ENCODE peak calls at places on chromosomes 6 and 20, in ten cellular contexts. Z is naive thymus-derived CD4-positive, alpha-beta T cell; I is stimulated activated naive CD8-positive, alpha-beta T cell treated with anti-CD3 and anti-CD28 coated beads, Interleukin-15, Interleukin-2, amounts not matched to agents 100 U/mL and 50 U/mL, for 24 hours; M is aorta; F is effector memory CD8-positive, alpha-beta T cell; S is Right ventricle myocardium superior; A is right cardiac atrium; R is activated T-cell treated with anti-CD3 and anti-CD28 coated beads, Interleukin-2, amount 50 U/mL, for 4 hours; E is pancreas; K is T-cell. Q is an unnamed sample.

GRCh38 chr20:35878113-35878620 is 76.1 kb downstream of the SCAND1 start:
- ATAC-seq in S (no peak), F (no peak), Z (no peak), K (no peak), M (no peak), R (no peak), A (no peak), E (no peak), I (no peak), Q (no peak)

GRCh38 chr6:42511803-42512422 is 51.9 kb upstream of the UBR2 start:
- ATAC-seq in I (no peak), S (no peak), M (no peak), E (no peak), A (no peak), K (no peak), Z (no peak), F (no peak), R (no peak), Q (peak)

GRCh38 chr6:16090452-16090851 is 38.4 kb upstream of the MYLIP start:
- ATAC-seq in Z (no peak), F (no peak), A (no peak), R (no peak), M (no peak), E (no peak), K (no peak), S (no peak), I (no peak), Q (no peak)

GRCh38 chr20:64136004-64136710 is 28.1 kb upstream of the MYT1 start:
- ATAC-seq in E (no peak), F (no peak), Z (no peak), M (no peak), K (no peak), A (no peak), R (no peak), S (no peak), I (no peak), Q (no peak)

GRCh38 chr6:4910060-4910746 is 93.6 kb downstream of the RPP40 start:
- ATAC-seq in R (no peak), S (no peak), M (no peak), K (no peak), E (peak), Z (no peak), F (no peak), I (no peak), A (no peak), Q (no peak)

GRCh38 chr6:21751608-21752007 is 158.1 kb downstream of the SOX4 start:
- ATAC-seq in M (no peak), Z (no peak), K (no peak), A (no peak), R (peak), I (no peak), E (no peak), S (no peak), F (no peak), Q (no peak)

GRCh38 chr6:145948878-145949613 is 15.1 kb downstream of the SHPRH start:
- ATAC-seq in K (no peak), F (no peak), A (no peak), Z (no peak), M (no peak), I (no peak), E (no peak), R (no peak), S (no peak), Q (no peak)

GRCh38 chr6:160132776-160133338 is 11.2 kb downstream of the SLC22A1 start:
- ATAC-seq in M (no peak), F (no peak), R (no peak), A (no peak), I (no peak), S (no peak), E (no peak), Z (no peak), K (no peak), Q (no peak)

GRCh38 chr20:5923493-5923892 is 26.8 kb downstream of the TRMT6 start:
- ATAC-seq in A (no peak), K (no peak), I (no peak), F (no peak), E (no peak), Z (no peak), M (no peak), S (no peak), R (no peak), Q (no peak)

GRCh38 chr6:126657556-126658129 is 317.7 kb downstream of the CENPW start:
- ATAC-seq in A (no peak), Z (no peak), K (no peak), S (no peak), I (no peak), M (no peak), R (no peak), E (peak), F (no peak), Q (peak)

GRCh38 chr6:7991536-7991935 is 72.7 kb downstream of the BLOC1S5 start:
- ATAC-seq in E (no peak), S (no peak), A (no peak), M (no peak), I (no peak), F (no peak), R (no peak), K (no peak), Z (no peak), Q (no peak)

GRCh38 chr6:73088138-73088813 is 137.0 kb downstream of the KHDC1L start:
- ATAC-seq in F (no peak), E (no peak), S (no peak), K (no peak), R (no peak), A (no peak), I (no peak), M (no peak), Z (no peak), Q (no peak)

GRCh38 chr20:1661542-1662299 is 4.1 kb upstream of the SIRPG start:
- ATAC-seq in F (peak), I (no peak), K (no peak), M (no peak), R (no peak), Z (peak), E (no peak), S (no peak), A (no peak), Q (no peak)

GRCh38 chr6:32947552-32948465 is 5.1 kb downstream of the HLA-DMA start:
- ATAC-seq in A (no peak), S (no peak), K (peak), Z (peak), I (no peak), F (peak), M (no peak), R (no peak), E (peak), Q (peak)

GRCh38 chr20:33686008-33686983 is at the start of gene E2F1:
- ATAC-seq in A (peak), S (peak), E (peak), F (peak), M (peak), Z (peak), I (peak), K (peak), R (peak), Q (peak)

GRCh38 chr6:43355862-43356590 is 13.4 kb downstream of the ZNF318 start:
- ATAC-seq in S (peak), E (peak), A (peak), K (no peak), Z (no peak), F (no peak), R (no peak), M (no peak), I (no peak), Q (peak)

GRCh38 chr6:167815296-167815980 is 11.3 kb upstream of the AFDN start:
- ATAC-seq in R (no peak), F (no peak), I (no peak), A (no peak), M (no peak), E (no peak), S (no peak), Z (no peak), K (no peak), Q (no peak)

GRCh38 chr6:85470023-85470410 is 20.1 kb downstream of the NT5E start:
- ATAC-seq in I (no peak), R (no peak), S (no peak), A (no peak), K (no peak), E (no peak), Z (no peak), F (no peak), M (no peak), Q (no peak)

GRCh38 chr6:10099086-10099499 is 315.8 kb downstream of the TFAP2A start:
- ATAC-seq in A (no peak), R (no peak), K (no peak), Z (no peak), S (no peak), M (no peak), F (no peak), I (no peak), E (peak), Q (peak)

GRCh38 chr20:58927490-58928061 is 53.5 kb upstream of the NELFCD start:
- ATAC-seq in S (no peak), M (no peak), I (no peak), E (no peak), R (no peak), Z (no peak), A (no peak), K (no peak), F (no peak), Q (no peak)

GRCh38 chr6:33607784-33608161 is 13.3 kb upstream of the ITPR3 start:
- ATAC-seq in K (peak), I (peak), E (peak), M (no peak), R (no peak), S (no peak), Z (peak), F (peak), A (no peak), Q (no peak)

GRCh38 chr6:168272379-168273011 is 47.1 kb downstream of the DACT2 start:
- ATAC-seq in R (no peak), M (no peak), A (no peak), K (no peak), S (no peak), F (no peak), I (no peak), Z (no peak), E (no peak), Q (no peak)

GRCh38 chr20:39745380-39745779 is 783.2 kb downstream of the DHX35 start:
- ATAC-seq in M (no peak), E (no peak), F (no peak), Z (no peak), S (no peak), R (no peak), A (no peak), K (no peak), I (no peak), Q (no peak)

GRCh38 chr20:10562929-10563328 is 110.9 kb downstream of the JAG1 start:
- ATAC-seq in K (no peak), A (no peak), R (no peak), I (no peak), F (no peak), Z (no peak), S (no peak), E (no peak), M (no peak), Q (no peak)

GRCh38 chr20:50546729-50547314 is 36.6 kb downstream of the PTPN1 start:
- ATAC-seq in M (no peak), A (peak), E (peak), R (peak), F (peak), K (no peak), S (peak), I (peak), Z (peak), Q (no peak)

Q was measured in SK-N-SH treated with all-trans-retinoic acid at 6 μM for 48 hours.